ENCODE peak calls at places on chromosome 4, in nine cellular contexts. E, Z, Q, U, L, S, N, M and K are unnamed samples.

GRCh38 chr4:30770049-30770549 is 49.9 kb downstream of the PCDH7 start:
- DNase-seq in S (no peak), U (no peak), E (peak; percentile 72), M (peak; percentile 18), N (no peak), L (no peak), Q (no peak), Z (no peak), K (no peak)

GRCh38 chr4:113147498-113148231 is 98.2 kb downstream of the ANK2 start:
- DNase-seq in Q (no peak), Z (no peak), L (no peak), S (no peak), U (no peak), M (no peak), N (no peak), E (no peak), K (no peak)

GRCh38 chr4:39539026-39539690 is 11.9 kb upstream of the UGDH start:
- DNase-seq in N (no peak), Z (no peak), Q (no peak), L (no peak), M (no peak), E (peak; percentile 81), U (no peak), S (no peak), K (no peak)

GRCh38 chr4:8200302-8200975 is 1.3 kb downstream of the SH3TC1 start:
- DNase-seq in Q (no peak), L (peak; percentile 72), U (no peak), M (no peak), N (no peak), E (peak; percentile 56), S (no peak), Z (peak; percentile 16), K (no peak)

GRCh38 chr4:7540216-7540615 is 105.5 kb upstream of the PSAPL1 start:
- DNase-seq in E (no peak), Z (no peak), U (no peak), N (no peak), S (no peak), M (no peak), L (no peak), Q (no peak), K (no peak)

GRCh38 chr4:176001171-176002006 is 64.3 kb upstream of the WDR17 start:
- DNase-seq in S (peak; percentile 53), L (peak; percentile 18), N (peak; percentile 72), Z (no peak), Q (no peak), U (no peak), E (peak; percentile 17), M (no peak), K (no peak)

GRCh38 chr4:2359591-2360390 is 58.7 kb downstream of the ZFYVE28 start:
- DNase-seq in S (no peak), M (no peak), L (no peak), Z (no peak), E (no peak), Q (no peak), U (no peak), N (no peak), K (no peak)

GRCh38 chr4:109026588-109026987 is 263.7 kb upstream of the ETNPPL start:
- DNase-seq in L (no peak), Z (no peak), Q (no peak), E (peak; percentile 84), S (no peak), N (no peak), M (no peak), U (no peak), K (no peak)

GRCh38 chr4:169398294-169398693 is 127.5 kb upstream of the SH3RF1 start:
- DNase-seq in Z (no peak), Q (no peak), N (no peak), M (no peak), U (no peak), S (no peak), L (peak; percentile 42), E (peak; percentile 62), K (no peak)

GRCh38 chr4:43776371-43776770 is 672.2 kb downstream of the KCTD8 start:
- DNase-seq in L (no peak), M (peak; percentile 15), Z (no peak), N (no peak), U (peak; percentile 5), E (peak; percentile 17), Q (no peak), S (no peak), K (no peak)

GRCh38 chr4:132097046-132097445 is 1052.0 kb upstream of the PCDH10 start:
- DNase-seq in S (no peak), M (no peak), Q (no peak), U (no peak), L (no peak), Z (no peak), N (no peak), E (no peak), K (no peak)

GRCh38 chr4:24775209-24775608 is 20.2 kb upstream of the SOD3 start:
- DNase-seq in S (no peak), Z (no peak), E (peak; percentile 66), Q (no peak), N (no peak), M (no peak), U (no peak), L (no peak), K (no peak)

GRCh38 chr4:123409301-123409700 is 12.7 kb downstream of the SPRY1 start:
- DNase-seq in Z (no peak), S (no peak), Q (no peak), E (no peak), L (no peak), M (no peak), N (no peak), U (no peak), K (no peak)

GRCh38 chr4:101393256-101393655 is 45.9 kb upstream of the PPP3CA start:
- DNase-seq in S (no peak), Z (no peak), L (peak; percentile 25), M (peak; percentile 70), Q (no peak), N (no peak), E (peak; percentile 41), U (no peak), K (no peak)

GRCh38 chr4:74087481-74087880 is 11.5 kb downstream of the CXCL2 start:
- DNase-seq in S (no peak), U (no peak), N (no peak), Q (no peak), Z (no peak), E (no peak), M (no peak), L (no peak), K (no peak)

GRCh38 chr4:74423101-74423500 is 21.8 kb upstream of the AREG start:
- DNase-seq in S (no peak), U (no peak), Z (no peak), L (peak; percentile 24), N (no peak), Q (no peak), M (peak; percentile 79), E (peak; percentile 76), K (no peak)

GRCh38 chr4:150259861-150260567 is 181.8 kb downstream of the DCLK2 start:
- DNase-seq in E (no peak), Q (no peak), M (no peak), N (no peak), S (no peak), U (no peak), Z (no peak), L (no peak), K (no peak)

GRCh38 chr4:94462572-94462971 is 10.8 kb downstream of the PDLIM5 start:
- DNase-seq in L (no peak), N (no peak), U (no peak), Q (no peak), Z (no peak), E (no peak), M (no peak), S (no peak), K (no peak)

GRCh38 chr4:26325191-26325590 is 4.4 kb downstream of the RBPJ start:
- DNase-seq in L (no peak), S (no peak), Z (no peak), N (no peak), E (peak; percentile 76), Q (peak; percentile 12), U (peak; percentile 32), M (peak; percentile 14), K (no peak)

GRCh38 chr4:123446791-123447474 is 50.3 kb downstream of the SPRY1 start:
- DNase-seq in M (peak; percentile 21), Z (no peak), N (no peak), S (no peak), Q (no peak), U (no peak), L (no peak), E (no peak), K (no peak)

GRCh38 chr4:7444731-7445130 is 10.0 kb upstream of the PSAPL1 start:
- DNase-seq in Q (no peak), E (no peak), N (no peak), Z (no peak), M (no peak), U (no peak), L (no peak), S (no peak), K (no peak)

GRCh38 chr4:41454393-41454792 is 83.6 kb upstream of the LIMCH1 start:
- DNase-seq in S (no peak), N (no peak), Q (no peak), E (peak; percentile 7), U (no peak), M (no peak), L (no peak), Z (no peak), K (no peak)